ENCODE peak calls at places on chromosomes 7 and 10, in four cellular contexts. S is NCI-H69; D is stimulated activated CD8-positive, alpha-beta memory T cell treated with anti-CD3 and anti-CD28 coated beads, Interleukin-15, amount 100 ng/mL, for 24 hours; L is Calu3. J is an unnamed sample.

GRCh38 chr10:113062977-113063967 is 113.2 kb downstream of the TCF7L2 start:
- DNase-seq in S (no peak), L (no peak), D (no peak), J (no peak)

GRCh38 chr10:110355922-110356627 is 51.4 kb upstream of the SMNDC1 start:
- DNase-seq in D (no peak), L (no peak), S (no peak), J (peak)

GRCh38 chr10:77157248-77158019 is 480.2 kb downstream of the KCNMA1 start:
- DNase-seq in L (no peak), S (no peak), D (no peak), J (no peak)

GRCh38 chr10:131790021-131790420 is 110.8 kb upstream of the PPP2R2D start:
- DNase-seq in D (no peak), L (no peak), S (no peak), J (peak)

GRCh38 chr7:158683541-158683940 is 21.1 kb downstream of the NCAPG2 start:
- DNase-seq in L (no peak), S (peak), D (no peak), J (no peak)

GRCh38 chr10:33612551-33612950 is 278.1 kb upstream of the NRP1 start:
- DNase-seq in S (no peak), L (no peak), D (no peak), J (no peak)

GRCh38 chr10:101507241-101507640 is 80.8 kb downstream of the POLL start:
- DNase-seq in L (no peak), S (peak), D (no peak), J (no peak)

GRCh38 chr7:98286701-98287485 is 5.4 kb downstream of the BRI3 start:
- DNase-seq in S (no peak), L (no peak), D (no peak), J (no peak)

GRCh38 chr10:127453706-127454105 is 95.4 kb upstream of the NPS start:
- DNase-seq in L (no peak), D (no peak), S (no peak), J (no peak)

GRCh38 chr7:7808156-7808555 is 89.7 kb upstream of the RPA3 start:
- DNase-seq in L (no peak), D (no peak), S (peak), J (peak)

J was measured in DMS53.